ENCODE peak calls at places on chromosomes 1 and 21, in five cellular contexts. One of them, this sample, is unnamed.

GRCh38 chr1:221727146-221728036 is 14.5 kb downstream of the DUSP10 start:
- DNase-seq in neuronal stem cell: no peak
- DNase-seq in H9: no peak
- DNase-seq in mesenchymal stem cell: no peak
- DNase-seq in H1: no peak
- DNase-seq in this sample: no peak

GRCh38 chr1:12525311-12526181 is 92.5 kb downstream of the DHRS3 start:
- DNase-seq in mesenchymal stem cell: no peak
- DNase-seq in H1: no peak
- DNase-seq in H9: no peak
- DNase-seq in neuronal stem cell: no peak
- DNase-seq in this sample: no peak

GRCh38 chr21:44658913-44659595 is 1.3 kb downstream of the KRTAP12-3 start:
- DNase-seq in H9: peak; percentile 24
- DNase-seq in neuronal stem cell: no peak
- DNase-seq in mesenchymal stem cell: no peak
- DNase-seq in H1: no peak
- DNase-seq in this sample: no peak

GRCh38 chr1:45658171-45658570 is 28.2 kb downstream of the GPBP1L1 start:
- DNase-seq in H1: no peak
- DNase-seq in mesenchymal stem cell: no peak
- DNase-seq in neuronal stem cell: no peak
- DNase-seq in H9: no peak
- DNase-seq in this sample: no peak

GRCh38 chr1:228039504-228039903 is 32.7 kb downstream of the WNT3A start:
- DNase-seq in H9: peak; percentile 12
- DNase-seq in H1: no peak
- DNase-seq in mesenchymal stem cell: no peak
- DNase-seq in neuronal stem cell: no peak
- DNase-seq in this sample: no peak

GRCh38 chr1:30908446-30908885 is at the start of gene SDC3:
- DNase-seq in neuronal stem cell: no peak
- DNase-seq in H1: no peak
- DNase-seq in H9: no peak
- DNase-seq in mesenchymal stem cell: no peak
- DNase-seq in this sample: no peak

GRCh38 chr1:203597386-203598040 is 29.1 kb upstream of the ATP2B4 start:
- DNase-seq in H1: no peak
- DNase-seq in H9: no peak
- DNase-seq in neuronal stem cell: no peak
- DNase-seq in mesenchymal stem cell: no peak
- DNase-seq in this sample: no peak

GRCh38 chr21:38950388-38951094 is 144.8 kb downstream of the ETS2 start:
- DNase-seq in H9: no peak
- DNase-seq in neuronal stem cell: no peak
- DNase-seq in H1: no peak
- DNase-seq in mesenchymal stem cell: peak; percentile 66
- DNase-seq in this sample: peak; percentile 49

GRCh38 chr1:3012511-3013291 is 8.6 kb upstream of the ACTRT2 start:
- DNase-seq in H1: peak; percentile 2
- DNase-seq in neuronal stem cell: peak; percentile 48
- DNase-seq in H9: peak; percentile 46
- DNase-seq in mesenchymal stem cell: no peak
- DNase-seq in this sample: no peak

GRCh38 chr1:218494000-218494399 is 148.9 kb downstream of the TGFB2 start:
- DNase-seq in neuronal stem cell: peak; percentile 21
- DNase-seq in H9: no peak
- DNase-seq in H1: no peak
- DNase-seq in mesenchymal stem cell: no peak
- DNase-seq in this sample: no peak

GRCh38 chr21:34923202-34923601 is 125.9 kb downstream of the RUNX1 start:
- DNase-seq in H9: no peak
- DNase-seq in H1: no peak
- DNase-seq in neuronal stem cell: no peak
- DNase-seq in mesenchymal stem cell: no peak
- DNase-seq in this sample: no peak

GRCh38 chr1:199667079-199667478 is 360.4 kb upstream of the NR5A2 start:
- DNase-seq in H1: no peak
- DNase-seq in mesenchymal stem cell: no peak
- DNase-seq in H9: no peak
- DNase-seq in neuronal stem cell: no peak
- DNase-seq in this sample: no peak

GRCh38 chr1:64343105-64343960 is 126.6 kb upstream of the CACHD1 start:
- DNase-seq in H9: no peak
- DNase-seq in H1: no peak
- DNase-seq in neuronal stem cell: no peak
- DNase-seq in mesenchymal stem cell: peak; percentile 19
- DNase-seq in this sample: peak; percentile 36

GRCh38 chr1:110879758-110880606 is 7.0 kb downstream of the CD53 start:
- DNase-seq in H9: no peak
- DNase-seq in neuronal stem cell: no peak
- DNase-seq in H1: no peak
- DNase-seq in mesenchymal stem cell: no peak
- DNase-seq in this sample: no peak

GRCh38 chr1:42841010-42841409 is 5.4 kb upstream of the ZNF691 start:
- DNase-seq in neuronal stem cell: no peak
- DNase-seq in mesenchymal stem cell: no peak
- DNase-seq in H1: no peak
- DNase-seq in H9: no peak
- DNase-seq in this sample: peak; percentile 17

GRCh38 chr1:167227934-167228378 is 7.3 kb downstream of the POU2F1 start:
- DNase-seq in mesenchymal stem cell: no peak
- DNase-seq in H1: no peak
- DNase-seq in neuronal stem cell: no peak
- DNase-seq in H9: no peak
- DNase-seq in this sample: peak; percentile 18

GRCh38 chr1:29688477-29689365 is 452.4 kb downstream of the PTPRU start:
- DNase-seq in neuronal stem cell: no peak
- DNase-seq in H9: no peak
- DNase-seq in mesenchymal stem cell: peak; percentile 79
- DNase-seq in H1: no peak
- DNase-seq in this sample: peak; percentile 88

GRCh38 chr1:172293379-172293778 is 127.1 kb upstream of the C1orf105 start:
- DNase-seq in neuronal stem cell: no peak
- DNase-seq in mesenchymal stem cell: peak; percentile 63
- DNase-seq in H1: no peak
- DNase-seq in H9: no peak
- DNase-seq in this sample: peak; percentile 77

GRCh38 chr1:64536217-64536835 is 66.4 kb downstream of the CACHD1 start:
- DNase-seq in H9: no peak
- DNase-seq in neuronal stem cell: no peak
- DNase-seq in mesenchymal stem cell: no peak
- DNase-seq in H1: no peak
- DNase-seq in this sample: no peak

GRCh38 chr21:41071410-41071809 is 96.5 kb upstream of the BACE2 start:
- DNase-seq in H1: peak; percentile 39
- DNase-seq in neuronal stem cell: no peak
- DNase-seq in H9: peak; percentile 77
- DNase-seq in mesenchymal stem cell: no peak
- DNase-seq in this sample: no peak

GRCh38 chr1:239870194-239870593 is 221.5 kb upstream of the FMN2 start:
- DNase-seq in H1: no peak
- DNase-seq in mesenchymal stem cell: no peak
- DNase-seq in neuronal stem cell: no peak
- DNase-seq in H9: no peak
- DNase-seq in this sample: no peak

GRCh38 chr1:212760126-212760823 is 31.3 kb downstream of the NSL1 start:
- DNase-seq in neuronal stem cell: no peak
- DNase-seq in mesenchymal stem cell: peak; percentile 17
- DNase-seq in H1: no peak
- DNase-seq in H9: peak; percentile 81
- DNase-seq in this sample: no peak

DNA sequence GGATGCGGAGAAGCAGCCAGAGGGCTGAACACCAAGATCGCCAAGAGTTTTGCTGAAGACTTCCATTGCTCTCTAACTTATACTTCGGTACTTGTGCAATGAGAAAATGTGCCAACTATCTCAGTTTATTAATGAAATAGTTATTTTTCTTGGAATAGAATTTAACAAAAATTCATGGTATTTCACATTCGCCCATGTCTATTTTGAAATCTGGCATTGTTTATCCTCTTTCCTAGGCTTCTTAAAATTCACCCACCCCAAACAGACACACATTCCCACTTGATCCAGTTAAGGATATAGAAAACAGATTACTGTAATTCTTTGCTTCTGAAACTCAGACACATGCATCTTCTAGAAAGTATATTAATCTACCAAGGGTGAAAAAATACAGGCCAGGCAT is 56.3 kb upstream of the ADAMTS5 start:
- DNase-seq in H1: no peak
- DNase-seq in H9: no peak
- DNase-seq in mesenchymal stem cell: no peak
- DNase-seq in neuronal stem cell: no peak
- DNase-seq in this sample: no peak
- H2BK15ac ChIP-seq in H1: no peak overlapping the region
- H2BK15ac ChIP-seq in H9: no peak overlapping the region
- H2BK15ac ChIP-seq in mesenchymal stem cell: no peak overlapping the region
- H2BK15ac ChIP-seq in neuronal stem cell: no peak overlapping the region
- H2BK15ac ChIP-seq in this sample: no peak overlapping the region

GRCh38 chr1:8161546-8162110 is 135.5 kb upstream of the ERRFI1 start:
- DNase-seq in H1: no peak
- DNase-seq in mesenchymal stem cell: no peak
- DNase-seq in H9: no peak
- DNase-seq in neuronal stem cell: no peak
- DNase-seq in this sample: no peak
- H3K14ac ChIP-seq in H1: no peak overlapping the region
- H3K14ac ChIP-seq in mesenchymal stem cell: peak overlapping the region; percentile 0
- H3K14ac ChIP-seq in H9: no peak overlapping the region
- H3K14ac ChIP-seq in neuronal stem cell: no peak overlapping the region
- H3K14ac ChIP-seq in this sample: peak overlapping the region; percentile 47

GRCh38 chr1:79235221-79236002 is 228.9 kb upstream of the ADGRL4 start:
- DNase-seq in neuronal stem cell: peak; percentile 20
- DNase-seq in H1: no peak
- DNase-seq in H9: no peak
- DNase-seq in mesenchymal stem cell: peak; percentile 1
- DNase-seq in this sample: no peak
- H2BK15ac ChIP-seq in neuronal stem cell: no peak overlapping the region
- H2BK15ac ChIP-seq in H1: no peak overlapping the region
- H2BK15ac ChIP-seq in H9: no peak overlapping the region
- H2BK15ac ChIP-seq in mesenchymal stem cell: no peak overlapping the region
- H2BK15ac ChIP-seq in this sample: no peak overlapping the region

GRCh38 chr1:150363426-150364230 is at the start of gene RPRD2:
- DNase-seq in mesenchymal stem cell: peak; percentile 100
- DNase-seq in neuronal stem cell: peak; percentile 100
- DNase-seq in H9: peak; percentile 99
- DNase-seq in H1: peak; percentile 96
- DNase-seq in this sample: peak; percentile 99

GRCh38 chr1:150366416-150367296 is 2.7 kb downstream of the RPRD2 start:
- DNase-seq in neuronal stem cell: no peak
- DNase-seq in mesenchymal stem cell: peak; percentile 22
- DNase-seq in H1: no peak
- DNase-seq in H9: no peak
- DNase-seq in this sample: peak; percentile 48

GRCh38 chr1:150365945-150366344 is 2.0 kb downstream of the RPRD2 start:
- DNase-seq in H9: no peak
- DNase-seq in neuronal stem cell: no peak
- DNase-seq in mesenchymal stem cell: peak; percentile 19
- DNase-seq in H1: no peak
- DNase-seq in this sample: peak; percentile 23

GRCh38 chr1:150362721-150363425 is 1.1 kb upstream of the RPRD2 start:
- DNase-seq in neuronal stem cell: no peak
- DNase-seq in H9: no peak
- DNase-seq in mesenchymal stem cell: no peak
- DNase-seq in H1: no peak
- DNase-seq in this sample: no peak

GRCh38 chr1:150364231-150365003 is 470 bp downstream of the RPRD2 start:
- DNase-seq in neuronal stem cell: peak; percentile 81
- DNase-seq in H1: peak; percentile 9
- DNase-seq in H9: peak; percentile 64
- DNase-seq in mesenchymal stem cell: peak; percentile 91
- DNase-seq in this sample: peak; percentile 66
- H3K14ac ChIP-seq in neuronal stem cell: peak overlapping the region; percentile 6
- H3K14ac ChIP-seq in H1: no peak overlapping the region
- H3K14ac ChIP-seq in H9: peak overlapping the region; percentile 97
- H3K14ac ChIP-seq in mesenchymal stem cell: peak overlapping the region; percentile 77
- H3K14ac ChIP-seq in this sample: peak overlapping the region; percentile 99

GRCh38 chr1:112872551-112872962 is 83.4 kb downstream of the SLC16A1 start:
- DNase-seq in neuronal stem cell: no peak
- DNase-seq in mesenchymal stem cell: peak; percentile 33
- DNase-seq in H9: no peak
- DNase-seq in H1: no peak
- DNase-seq in this sample: no peak
- H2BK15ac ChIP-seq in neuronal stem cell: no peak overlapping the region
- H2BK15ac ChIP-seq in mesenchymal stem cell: no peak overlapping the region
- H2BK15ac ChIP-seq in H9: no peak overlapping the region
- H2BK15ac ChIP-seq in H1: no peak overlapping the region
- H2BK15ac ChIP-seq in this sample: no peak overlapping the region

GRCh38 chr1:58575831-58576726 is 973 bp downstream of the TACSTD2 start:
- DNase-seq in neuronal stem cell: no peak
- DNase-seq in H1: no peak
- DNase-seq in H9: no peak
- DNase-seq in mesenchymal stem cell: no peak
- DNase-seq in this sample: no peak
- H3K14ac ChIP-seq in neuronal stem cell: peak overlapping the region; percentile 91
- H3K14ac ChIP-seq in H1: no peak overlapping the region
- H3K14ac ChIP-seq in H9: no peak overlapping the region
- H3K14ac ChIP-seq in mesenchymal stem cell: no peak overlapping the region
- H3K14ac ChIP-seq in this sample: no peak overlapping the region

This sample was measured in IMR-90.